ENCODE peak calls at places on chromosomes 12 and 14, in seven cellular contexts. G is PC-9; P is fibroblast of lung; Z is PC-3; R is body of pancreas; C is CD8-positive, alpha-beta T cell; U is Caco-2. S is an unnamed sample. For H3K4me1, the result is how much of the 10 kb centered on the place peaks cover.

GRCh38 chr12:112906712-112907414 is at the start of gene OAS1:
- DNase-seq in G (peak), R (no peak), Z (peak), C (peak), U (peak), P (peak), S (peak)

GRCh38 chr12:57521475-57522018 is 1.1 kb upstream of the MBD6 start:
- DNase-seq in U (peak), P (peak), R (peak), Z (no peak), G (no peak), C (peak), S (peak)

GRCh38 chr14:93051600-93052546 is 63.9 kb downstream of the ITPK1 start:
- DNase-seq in R (no peak), Z (no peak), C (no peak), G (no peak), U (no peak), P (no peak), S (no peak)

GRCh38 chr14:61560323-61560722 is 135.0 kb upstream of the HIF1A start:
- DNase-seq in C (no peak), R (no peak), Z (peak), P (peak), U (peak), G (no peak), S (peak)

GRCh38 chr12:79688376-79689040 is 2.3 kb downstream of the PAWR start:
- DNase-seq in R (no peak), G (no peak), Z (no peak), U (no peak), C (no peak), P (no peak), S (no peak)

GRCh38 chr14:75562494-75562893 is 15.9 kb upstream of the FLVCR2 start:
- DNase-seq in Z (no peak), P (no peak), R (no peak), U (no peak), G (no peak), C (no peak), S (no peak)

GRCh38 chr12:127819066-127819465 is 447.9 kb upstream of the TMEM132C start:
- DNase-seq in Z (no peak), R (no peak), G (no peak), U (no peak), C (no peak), P (no peak), S (no peak)

GRCh38 chr12:105120551-105120950 is 13.0 kb downstream of the WASHC4 start:
- DNase-seq in Z (peak), C (no peak), P (no peak), G (no peak), U (no peak), R (no peak), S (peak)

GRCh38 chr12:109885616-109886015 is 5.3 kb upstream of the GLTP start:
- DNase-seq in C (no peak), R (no peak), U (peak), Z (peak), G (peak), P (no peak), S (no peak)

GRCh38 chr12:3959799-3960560 is 86.8 kb upstream of the PARP11 start:
- DNase-seq in C (no peak), U (no peak), R (no peak), G (no peak), Z (no peak), P (no peak), S (no peak)

GRCh38 chr14:37060496-37061260 is 111.7 kb downstream of the SLC25A21 start:
- DNase-seq in G (no peak), U (no peak), P (no peak), R (peak), C (no peak), Z (no peak), S (no peak)

GRCh38 chr12:120944645-120945217 is 33.6 kb upstream of the HNF1A start:
- DNase-seq in P (peak), R (peak), C (peak), G (no peak), Z (peak), U (peak), S (peak)

GRCh38 chr12:45730842-45731336 is 1.4 kb downstream of the ARID2 start:
- DNase-seq in P (peak), U (peak), Z (peak), C (no peak), G (no peak), R (no peak), S (peak)

GRCh38 chr12:128737292-128737966 is 86.3 kb downstream of the SLC15A4 start:
- DNase-seq in R (no peak), U (no peak), G (no peak), Z (no peak), C (no peak), P (no peak), S (no peak)

GRCh38 chr14:65414961-65415589 is 2.5 kb downstream of the FUT8 start:
- DNase-seq in Z (peak), R (no peak), C (no peak), P (peak), G (peak), U (peak), S (peak)

GRCh38 chr14:103514596-103515421 is 7.8 kb downstream of the CKB start:
- DNase-seq in R (no peak), Z (no peak), C (no peak), U (no peak), G (no peak), P (no peak), S (no peak)

GRCh38 chr12:20213851-20214250 is 154.5 kb upstream of the PDE3A start:
- DNase-seq in U (no peak), C (no peak), G (no peak), R (no peak), Z (no peak), P (peak), S (peak)

GRCh38 chr12:93857279-93857894 is 180.2 kb downstream of the CRADD start:
- DNase-seq in P (peak), C (no peak), Z (peak), R (no peak), G (no peak), U (no peak), S (no peak)

GRCh38 chr12:19642305-19642704 is 203.0 kb downstream of the AEBP2 start:
- DNase-seq in C (no peak), G (no peak), P (no peak), U (no peak), R (no peak), Z (no peak), S (no peak)

GRCh38 chr12:65407388-65408149 is 129.1 kb downstream of the MSRB3 start:
- DNase-seq in R (no peak), G (no peak), P (no peak), U (no peak), C (no peak), Z (no peak), S (no peak)

DNA sequence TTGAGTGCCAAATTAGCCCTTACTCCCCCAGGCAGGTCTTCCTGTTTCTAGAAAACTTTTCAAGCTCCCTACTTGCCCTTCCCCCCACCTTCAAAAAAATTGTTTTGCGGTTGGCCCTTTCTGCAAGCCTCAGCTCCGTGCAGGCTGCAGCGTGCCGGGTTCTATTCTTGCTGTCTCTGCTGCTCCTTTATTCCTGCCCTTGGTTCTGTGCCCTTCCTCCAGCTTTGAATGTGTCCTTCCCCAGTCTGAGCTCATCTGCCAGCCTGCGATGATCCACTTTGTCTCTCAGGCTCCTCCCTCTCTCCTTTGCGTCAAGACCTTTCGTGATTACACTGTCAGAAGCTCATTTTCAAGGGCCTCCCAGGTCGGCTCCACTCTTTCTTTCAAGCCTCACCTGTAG is 98.6 kb downstream of the IRF2BPL start:
- DNase-seq in C (peak), G (no peak), U (no peak), Z (no peak), P (no peak), R (no peak), S (no peak)
- H3K4me1 ChIP-seq in C (half or more), G (under half), U (under half), Z (under half), P (under half), R (under half), S (under half)

DNA sequence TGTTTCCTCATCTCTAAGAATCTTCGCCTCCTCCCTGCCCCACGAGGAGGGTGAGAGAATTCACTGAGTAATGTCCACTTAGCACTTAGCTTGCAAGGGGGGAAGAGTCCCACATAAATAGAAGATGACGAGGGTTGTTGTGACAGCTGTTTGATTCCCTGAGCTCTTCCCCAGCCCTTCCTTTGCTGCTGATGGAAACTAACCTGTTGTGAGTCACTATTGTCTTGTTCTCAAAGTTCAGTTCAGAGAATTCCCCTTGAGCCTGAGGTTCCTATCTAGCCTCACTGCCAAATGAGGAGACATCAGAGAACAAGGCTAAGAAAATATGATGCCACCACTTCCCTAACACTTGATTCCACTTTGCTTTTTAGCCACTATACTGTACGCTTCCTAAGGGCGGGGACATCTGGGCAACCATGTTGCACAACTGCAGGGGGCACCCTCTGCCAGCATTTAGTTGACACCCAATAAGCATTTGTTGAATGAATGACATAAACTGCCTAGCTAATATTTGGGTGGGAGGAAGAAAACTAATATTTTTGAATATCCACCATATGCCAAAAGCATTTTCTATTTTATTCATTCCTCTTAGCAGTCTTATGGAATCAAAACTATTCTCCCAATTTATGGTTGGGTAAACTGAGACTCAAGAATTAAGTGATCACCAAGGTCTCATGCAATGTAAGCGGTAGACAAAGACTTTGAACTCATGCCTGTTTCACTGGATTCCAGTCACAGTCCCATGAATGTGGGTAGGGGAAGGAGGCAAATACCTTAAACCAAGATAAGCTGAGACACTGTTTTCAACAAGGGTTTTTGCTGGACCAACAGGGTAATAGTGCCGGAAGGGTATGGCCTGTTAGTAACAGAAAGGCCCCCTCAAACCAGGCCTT is 77.6 kb downstream of the ZFP36L1 start:
- DNase-seq in P (no peak), C (no peak), U (no peak), R (no peak), Z (no peak), G (no peak), S (peak)
- TF ChIP-seq CTCF in P (no peak), C (no peak), U (no peak), R (no peak), Z (no peak), G (no peak), S (no peak)

GRCh38 chr12:214005-214736 is at the start of gene SLC6A12:
- DNase-seq in R (no peak), P (no peak), U (no peak), Z (no peak), C (no peak), G (no peak), S (peak)

GRCh38 chr12:211639-212382 is 2.1 kb downstream of the SLC6A12 start:
- DNase-seq in C (no peak), Z (no peak), U (no peak), R (no peak), G (no peak), P (no peak), S (no peak)

GRCh38 chr12:213527-213932 is 427 bp downstream of the SLC6A12 start:
- DNase-seq in C (no peak), R (no peak), U (no peak), G (no peak), Z (no peak), P (no peak), S (no peak)

GRCh38 chr12:212383-212798 is 1.6 kb downstream of the SLC6A12 start:
- DNase-seq in C (no peak), P (no peak), Z (no peak), R (no peak), G (no peak), U (no peak), S (no peak)

DNA sequence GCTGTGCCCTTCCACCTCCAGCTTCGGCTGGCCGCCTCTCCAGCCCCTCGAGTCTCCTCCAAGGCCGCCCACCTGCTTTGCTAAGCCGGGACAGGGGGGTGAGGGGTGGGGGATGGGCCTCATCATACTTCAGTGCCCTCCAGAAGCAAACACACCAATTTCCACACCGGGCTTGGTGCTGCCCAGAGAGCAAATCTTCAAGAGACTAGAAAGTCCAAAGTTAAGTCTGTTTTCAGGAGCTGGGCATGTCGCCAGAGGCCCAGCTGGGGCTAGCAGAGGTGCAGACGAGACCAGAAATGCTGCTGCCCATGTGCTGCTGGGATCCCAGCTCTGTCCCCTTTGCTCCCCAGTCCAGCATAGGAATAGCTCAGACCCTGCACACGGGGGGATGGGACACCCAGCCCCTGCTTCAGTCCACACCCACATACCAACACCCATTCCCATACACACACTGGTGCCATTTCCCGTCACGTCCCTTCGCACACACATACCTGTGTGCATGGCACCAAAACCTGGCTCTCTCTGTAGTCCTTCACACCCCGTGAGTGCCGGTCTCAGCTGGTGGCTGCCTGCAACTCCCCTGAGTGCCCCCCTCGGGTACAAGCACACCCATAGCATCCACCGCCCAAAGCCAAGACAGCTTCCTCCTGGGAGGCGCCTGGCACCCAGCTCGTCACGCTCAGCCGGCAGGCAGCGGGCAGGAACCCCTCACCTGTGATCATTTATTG is 994 bp downstream of the SLC6A12 start:
- DNase-seq in G (no peak), P (peak), C (no peak), R (peak), Z (no peak), U (no peak), S (peak)
- H3K4me1 ChIP-seq in G (under half), P (under half), C (under half), R (under half), Z (under half), U (under half), S (under half)

GRCh38 chr12:115926037-115926670 is 351.3 kb downstream of the MED13L start:
- DNase-seq in U (no peak), G (no peak), R (no peak), C (no peak), P (no peak), Z (no peak), S (no peak)

GRCh38 chr12:115918763-115919162 is 358.7 kb downstream of the MED13L start:
- DNase-seq in U (no peak), P (no peak), Z (peak), R (no peak), C (no peak), G (no peak), S (no peak)

GRCh38 chr12:115923851-115924250 is 353.6 kb downstream of the MED13L start:
- DNase-seq in U (no peak), C (no peak), R (no peak), P (no peak), G (no peak), Z (no peak), S (no peak)

GRCh38 chr12:115920395-115921183 is 356.9 kb downstream of the MED13L start:
- DNase-seq in P (no peak), Z (no peak), R (no peak), G (no peak), U (no peak), C (no peak), S (no peak)

DNA sequence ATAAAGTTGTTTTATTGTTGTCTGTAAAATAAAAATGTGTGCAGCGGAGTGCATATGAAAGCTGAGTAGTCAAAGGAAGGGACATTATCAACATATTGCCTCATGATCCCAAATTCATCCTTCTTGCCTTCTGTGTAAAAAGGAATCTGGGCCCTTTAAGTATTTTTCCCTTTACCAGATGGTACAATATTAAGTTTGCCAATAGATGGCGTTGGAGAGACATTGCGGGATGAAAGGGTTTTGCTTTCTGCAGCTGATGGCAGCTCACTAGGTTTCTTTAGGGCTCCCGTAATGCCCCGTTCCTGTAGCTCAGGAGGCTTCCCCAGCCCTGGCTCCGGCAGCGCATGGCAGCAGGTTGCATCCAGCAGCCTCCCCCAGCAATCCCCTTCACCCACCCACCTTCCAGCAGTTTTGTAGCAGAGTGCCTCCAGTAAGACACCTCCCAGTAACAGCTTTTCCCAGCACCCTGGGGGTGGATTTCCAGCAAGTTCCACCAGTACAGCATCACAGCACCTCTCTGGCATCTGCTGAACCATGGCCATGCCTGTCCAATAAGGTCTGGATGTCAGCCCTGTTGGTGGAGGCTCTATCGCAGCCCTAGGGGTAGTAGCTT is 354.4 kb downstream of the MED13L start:
- DNase-seq in C (no peak), G (peak), Z (peak), R (no peak), U (peak), P (peak), S (no peak)
- TF ChIP-seq CTCF in C (no peak), G (peak), Z (peak), R (no peak), U (peak), P (peak), S (peak)